ENCODE peak calls at places on chromosomes 5 and 9, in ten cellular contexts. J is NCI-H1694 treated with DMSO at 0.1 percent for 48 hours; D is foreskin keratinocyte; K is GM20000; M is fibroblast of lung; Z is DMS53; H is activated CD8-positive, alpha-beta memory T cell treated with anti-CD3 and anti-CD28 coated beads for 48 hours; Y is nephron progenitor cell; O is choroid plexus epithelial cell; U is activated T-helper 1 cell treated with anti-CD3 and anti-CD28 coated beads, Interleukin-12 subunit alpha, Interleukin-12 subunit beta, Interleukin-2, Interleukin-4 antibody, amounts not matched to agents 30 ng/mL and 10 ng/mL and 1 ng/mL, durations not matched to agents 14 hours and 24 hours and 36 hours. B is an unnamed sample.
A peak's percentile ranks its signal among the peaks of the same experiment; 100 is the strongest.

GRCh38 chr5:119074419-119074818 is 3.5 kb downstream of the DMXL1 start:
- DNase-seq in H (no peak), Z (no peak), M (no peak), D (no peak), O (no peak), J (no peak), Y (no peak), K (peak; percentile 25), U (no peak), B (no peak)

GRCh38 chr5:16502866-16503265 is 37.3 kb upstream of the ZNF622 start:
- DNase-seq in K (no peak), O (peak; percentile 52), J (no peak), M (peak; percentile 20), U (no peak), Y (no peak), H (no peak), D (peak; percentile 35), Z (no peak), B (peak; percentile 34)

GRCh38 chr5:108461628-108462367 is 79.9 kb upstream of the FBXL17 start:
- DNase-seq in Y (no peak), O (peak; percentile 83), M (peak; percentile 54), D (peak; percentile 62), H (no peak), J (no peak), U (no peak), Z (no peak), K (no peak), B (no peak)

GRCh38 chr5:148125641-148126040 is 42.7 kb upstream of the SPINK14 start:
- DNase-seq in H (no peak), U (no peak), Z (peak; percentile 16), O (peak; percentile 37), K (no peak), Y (no peak), D (peak; percentile 20), M (peak; percentile 11), J (no peak), B (no peak)

GRCh38 chr9:971901-972511 is 4.4 kb upstream of the DMRT3 start:
- DNase-seq in Y (peak; percentile 78), U (no peak), K (peak; percentile 41), J (no peak), Z (peak; percentile 64), D (no peak), H (no peak), M (no peak), O (no peak), B (peak; percentile 69)

GRCh38 chr9:36781532-36781931 is 208.8 kb downstream of the MELK start:
- DNase-seq in Y (no peak), K (no peak), Z (peak; percentile 77), M (peak; percentile 17), D (no peak), H (no peak), O (peak; percentile 51), J (no peak), U (no peak), B (peak; percentile 56)

GRCh38 chr5:137791387-137791786 is 37.2 kb upstream of the HNRNPA0 start:
- DNase-seq in K (no peak), O (no peak), H (no peak), Z (no peak), M (no peak), U (no peak), Y (no peak), J (no peak), D (peak; percentile 26), B (no peak)

GRCh38 chr5:31880460-31880859 is 241.5 kb downstream of the PDZD2 start:
- DNase-seq in K (no peak), M (no peak), D (no peak), J (no peak), Y (no peak), Z (no peak), H (no peak), U (no peak), O (no peak), B (no peak)

GRCh38 chr5:98314262-98314661 is 459.2 kb upstream of the RGMB start:
- DNase-seq in D (peak; percentile 96), U (no peak), M (peak; percentile 94), O (peak; percentile 85), K (no peak), J (no peak), Z (no peak), H (no peak), Y (no peak), B (peak; percentile 19)

GRCh38 chr5:176400382-176401156 is 12.0 kb downstream of the HIGD2A start:
- DNase-seq in O (no peak), D (peak; percentile 56), H (no peak), M (no peak), J (no peak), K (no peak), U (no peak), Y (no peak), Z (no peak), B (peak; percentile 64)

GRCh38 chr5:118723021-118723338 is 265.4 kb downstream of the DTWD2 start:
- DNase-seq in Y (no peak), M (no peak), U (no peak), D (no peak), O (no peak), J (no peak), Z (no peak), H (no peak), K (no peak), B (no peak)

GRCh38 chr5:140337880-140338279 is 8.5 kb downstream of the HBEGF start:
- DNase-seq in Z (no peak), O (no peak), J (no peak), U (no peak), K (no peak), D (peak; percentile 81), M (no peak), H (no peak), Y (no peak), B (no peak)

GRCh38 chr9:104374711-104375110 is 129.4 kb upstream of the OR13F1 start:
- DNase-seq in K (no peak), M (no peak), Z (no peak), J (no peak), U (no peak), D (no peak), H (no peak), Y (no peak), O (no peak), B (no peak)

GRCh38 chr5:8615142-8615858 is 746.4 kb downstream of the MTRR start:
- DNase-seq in M (no peak), O (no peak), J (no peak), D (no peak), H (no peak), Y (no peak), Z (no peak), K (no peak), U (no peak), B (no peak)

GRCh38 chr9:98192503-98193335 is at the start of gene CORO2A:
- DNase-seq in O (peak; percentile 72), J (peak; percentile 61), Y (peak; percentile 87), H (peak; percentile 37), K (peak; percentile 94), D (peak; percentile 92), Z (peak; percentile 93), M (peak; percentile 68), U (peak; percentile 66), B (peak; percentile 75)

GRCh38 chr5:139667001-139667729 is 19.0 kb downstream of the CXXC5 start:
- DNase-seq in D (no peak), H (no peak), O (no peak), U (no peak), Z (no peak), Y (no peak), K (no peak), M (no peak), J (no peak), B (peak; percentile 58)

GRCh38 chr9:78396087-78396486 is 99.2 kb downstream of the PSAT1 start:
- DNase-seq in Z (no peak), D (no peak), Y (no peak), J (no peak), K (no peak), M (no peak), U (no peak), H (no peak), O (no peak), B (no peak)

GRCh38 chr5:73152411-73153388 is 20.3 kb upstream of the TMEM174 start:
- DNase-seq in Y (no peak), M (no peak), Z (peak; percentile 19), U (no peak), K (no peak), H (no peak), O (no peak), D (no peak), J (no peak), B (no peak)

GRCh38 chr5:180154821-180155220 is 54.2 kb downstream of the RASGEF1C start:
- DNase-seq in M (no peak), J (no peak), H (no peak), Y (no peak), Z (no peak), O (no peak), U (no peak), D (no peak), K (no peak), B (no peak)

GRCh38 chr9:127051881-127052595 is 70.4 kb downstream of the ANGPTL2 start:
- DNase-seq in Z (no peak), Y (no peak), O (no peak), D (no peak), J (no peak), M (no peak), U (no peak), K (no peak), H (no peak), B (no peak)

GRCh38 chr9:109765821-109766220 is 14.2 kb upstream of the PALM2AKAP2 start:
- DNase-seq in U (no peak), M (no peak), Z (no peak), J (no peak), O (no peak), H (no peak), K (no peak), D (no peak), Y (no peak), B (no peak)

GRCh38 chr5:143992461-143992860 is 178.0 kb downstream of the YIPF5 start:
- DNase-seq in H (no peak), Y (no peak), K (no peak), D (no peak), Z (no peak), U (no peak), M (no peak), O (no peak), J (no peak), B (no peak)

GRCh38 chr5:122515709-122516431 is 203.8 kb downstream of the SNCAIP start:
- DNase-seq in J (peak; percentile 77), U (no peak), Y (peak; percentile 45), D (peak; percentile 51), M (peak; percentile 62), H (no peak), Z (peak; percentile 91), K (peak; percentile 52), O (peak; percentile 92), B (peak; percentile 28)

GRCh38 chr9:136769710-136770191 is 5.4 kb upstream of the LCN15 start:
- DNase-seq in K (peak; percentile 90), Z (no peak), U (no peak), M (no peak), Y (peak; percentile 79), J (peak; percentile 31), O (peak; percentile 21), H (no peak), D (no peak), B (no peak)